ENCODE peak calls at places on chromosome 12, in five cellular contexts. One of them, this sample, is unnamed.
A peak's percentile ranks its signal among the peaks of the same experiment; 100 is the strongest.

GRCh38 chr12:6961695-6962284 is 8.7 kb downstream of the PHB2 start:
- DNase-seq in left lung: peak; percentile 76
- DNase-seq in A549: peak; percentile 85
- DNase-seq in fibroblast of pulmonary artery: peak; percentile 77
- DNase-seq in cardiac fibroblast: peak; percentile 80
- DNase-seq in this sample: peak; percentile 77

GRCh38 chr12:1633459-1633858 is 4.4 kb downstream of the WNT5B start:
- DNase-seq in cardiac fibroblast: no peak
- DNase-seq in A549: no peak
- DNase-seq in left lung: no peak
- DNase-seq in fibroblast of pulmonary artery: no peak
- DNase-seq in this sample: no peak

GRCh38 chr12:98595152-98595988 is 1.9 kb downstream of the SLC25A3 start:
- DNase-seq in cardiac fibroblast: peak; percentile 79
- DNase-seq in A549: peak; percentile 25
- DNase-seq in left lung: no peak
- DNase-seq in fibroblast of pulmonary artery: peak; percentile 75
- DNase-seq in this sample: peak; percentile 70

GRCh38 chr12:108650083-108650482 is 16.4 kb upstream of the SELPLG start:
- DNase-seq in A549: no peak
- DNase-seq in cardiac fibroblast: no peak
- DNase-seq in fibroblast of pulmonary artery: no peak
- DNase-seq in left lung: no peak
- DNase-seq in this sample: no peak

GRCh38 chr12:29148065-29148957 is 767 bp upstream of the FAR2 start:
- DNase-seq in A549: peak; percentile 18
- DNase-seq in cardiac fibroblast: peak; percentile 46
- DNase-seq in left lung: no peak
- DNase-seq in fibroblast of pulmonary artery: peak; percentile 36
- DNase-seq in this sample: peak; percentile 64

GRCh38 chr12:96190403-96191170 is 3.6 kb upstream of the ELK3 start:
- DNase-seq in cardiac fibroblast: peak; percentile 71
- DNase-seq in fibroblast of pulmonary artery: peak; percentile 37
- DNase-seq in A549: no peak
- DNase-seq in left lung: no peak
- DNase-seq in this sample: peak; percentile 81

GRCh38 chr12:94616217-94616729 is 34.1 kb downstream of the TMCC3 start:
- DNase-seq in cardiac fibroblast: no peak
- DNase-seq in fibroblast of pulmonary artery: peak; percentile 13
- DNase-seq in left lung: no peak
- DNase-seq in A549: peak; percentile 65
- DNase-seq in this sample: no peak

GRCh38 chr12:120961604-120962486 is 16.5 kb upstream of the HNF1A start:
- DNase-seq in A549: peak; percentile 46
- DNase-seq in left lung: peak; percentile 47
- DNase-seq in fibroblast of pulmonary artery: no peak
- DNase-seq in cardiac fibroblast: no peak
- DNase-seq in this sample: no peak

GRCh38 chr12:127926004-127926403 is 341.0 kb upstream of the TMEM132C start:
- DNase-seq in left lung: no peak
- DNase-seq in A549: no peak
- DNase-seq in cardiac fibroblast: peak; percentile 1
- DNase-seq in fibroblast of pulmonary artery: peak; percentile 14
- DNase-seq in this sample: peak; percentile 15

GRCh38 chr12:6070472-6071257 is 53.8 kb downstream of the VWF start:
- DNase-seq in A549: no peak
- DNase-seq in fibroblast of pulmonary artery: no peak
- DNase-seq in left lung: no peak
- DNase-seq in cardiac fibroblast: no peak
- DNase-seq in this sample: no peak

GRCh38 chr12:61676520-61676919 is 583.7 kb upstream of the USP15 start:
- DNase-seq in A549: no peak
- DNase-seq in fibroblast of pulmonary artery: no peak
- DNase-seq in left lung: no peak
- DNase-seq in cardiac fibroblast: no peak
- DNase-seq in this sample: no peak

GRCh38 chr12:2998789-2999264 is 39.6 kb downstream of the TEAD4 start:
- DNase-seq in fibroblast of pulmonary artery: peak; percentile 81
- DNase-seq in A549: no peak
- DNase-seq in cardiac fibroblast: peak; percentile 84
- DNase-seq in left lung: no peak
- DNase-seq in this sample: peak; percentile 87

GRCh38 chr12:46101121-46101869 is 110.9 kb upstream of the SCAF11 start:
- DNase-seq in fibroblast of pulmonary artery: no peak
- DNase-seq in left lung: no peak
- DNase-seq in A549: peak; percentile 27
- DNase-seq in cardiac fibroblast: no peak
- DNase-seq in this sample: peak; percentile 18

GRCh38 chr12:12358528-12358927 is 1.6 kb downstream of the BORCS5 start:
- DNase-seq in cardiac fibroblast: no peak
- DNase-seq in left lung: no peak
- DNase-seq in A549: no peak
- DNase-seq in fibroblast of pulmonary artery: no peak
- DNase-seq in this sample: no peak

GRCh38 chr12:14714437-14714836 is 18.0 kb upstream of the GUCY2C start:
- DNase-seq in left lung: no peak
- DNase-seq in fibroblast of pulmonary artery: no peak
- DNase-seq in cardiac fibroblast: no peak
- DNase-seq in A549: no peak
- DNase-seq in this sample: no peak

GRCh38 chr12:56040963-56041578 is 647 bp upstream of the RPS26 start:
- DNase-seq in left lung: no peak
- DNase-seq in fibroblast of pulmonary artery: no peak
- DNase-seq in A549: no peak
- DNase-seq in cardiac fibroblast: no peak
- DNase-seq in this sample: no peak

GRCh38 chr12:113207621-113208040 is 13.6 kb upstream of the TPCN1 start:
- DNase-seq in A549: no peak
- DNase-seq in cardiac fibroblast: no peak
- DNase-seq in left lung: no peak
- DNase-seq in fibroblast of pulmonary artery: no peak
- DNase-seq in this sample: no peak

GRCh38 chr12:131986361-131986760 is 36.6 kb downstream of the EP400 start:
- DNase-seq in fibroblast of pulmonary artery: no peak
- DNase-seq in left lung: no peak
- DNase-seq in A549: no peak
- DNase-seq in cardiac fibroblast: no peak
- DNase-seq in this sample: no peak

GRCh38 chr12:83389237-83389996 is 702.7 kb downstream of the TMTC2 start:
- DNase-seq in left lung: no peak
- DNase-seq in fibroblast of pulmonary artery: no peak
- DNase-seq in A549: no peak
- DNase-seq in cardiac fibroblast: no peak
- DNase-seq in this sample: no peak

GRCh38 chr12:123187637-123188036 is 36.7 kb upstream of the PITPNM2 start:
- DNase-seq in left lung: no peak
- DNase-seq in fibroblast of pulmonary artery: no peak
- DNase-seq in A549: no peak
- DNase-seq in cardiac fibroblast: no peak
- DNase-seq in this sample: no peak

GRCh38 chr12:31506907-31507306 is 84.0 kb downstream of the DENND5B start:
- DNase-seq in left lung: no peak
- DNase-seq in cardiac fibroblast: peak; percentile 73
- DNase-seq in A549: no peak
- DNase-seq in fibroblast of pulmonary artery: peak; percentile 83
- DNase-seq in this sample: no peak

GRCh38 chr12:101670007-101670671 is 27.3 kb upstream of the CHPT1 start:
- DNase-seq in left lung: no peak
- DNase-seq in fibroblast of pulmonary artery: peak; percentile 69
- DNase-seq in A549: peak; percentile 44
- DNase-seq in cardiac fibroblast: peak; percentile 66
- DNase-seq in this sample: peak; percentile 66

GRCh38 chr12:6201199-6201608 is 1.0 kb downstream of the CD9 start:
- DNase-seq in A549: peak; percentile 68
- DNase-seq in left lung: no peak
- DNase-seq in cardiac fibroblast: no peak
- DNase-seq in fibroblast of pulmonary artery: no peak
- DNase-seq in this sample: no peak

GRCh38 chr12:65508281-65509035 is 230.0 kb downstream of the MSRB3 start:
- DNase-seq in A549: no peak
- DNase-seq in fibroblast of pulmonary artery: no peak
- DNase-seq in left lung: no peak
- DNase-seq in cardiac fibroblast: no peak
- DNase-seq in this sample: peak; percentile 19

GRCh38 chr12:2640709-2641108 is 154.1 kb upstream of the FKBP4 start:
- DNase-seq in A549: peak; percentile 72
- DNase-seq in cardiac fibroblast: peak; percentile 94
- DNase-seq in fibroblast of pulmonary artery: peak; percentile 93
- DNase-seq in left lung: peak; percentile 73
- DNase-seq in this sample: peak; percentile 98

GRCh38 chr12:41663487-41664258 is 475.6 kb downstream of the PDZRN4 start:
- DNase-seq in left lung: no peak
- DNase-seq in A549: peak; percentile 18
- DNase-seq in cardiac fibroblast: peak; percentile 6
- DNase-seq in fibroblast of pulmonary artery: peak; percentile 13
- DNase-seq in this sample: peak; percentile 19

GRCh38 chr12:128823916-128824839 is at the start of gene SLC15A4:
- DNase-seq in left lung: peak; percentile 98
- DNase-seq in fibroblast of pulmonary artery: peak; percentile 90
- DNase-seq in A549: peak; percentile 98
- DNase-seq in cardiac fibroblast: peak; percentile 91
- DNase-seq in this sample: peak; percentile 83

GRCh38 chr12:131869871-131870418 is 24.5 kb upstream of the ULK1 start:
- DNase-seq in A549: peak; percentile 89
- DNase-seq in fibroblast of pulmonary artery: peak; percentile 52
- DNase-seq in left lung: no peak
- DNase-seq in cardiac fibroblast: peak; percentile 82
- DNase-seq in this sample: peak; percentile 56

GRCh38 chr12:87766044-87766443 is 263.2 kb downstream of the C12orf50 start:
- DNase-seq in A549: no peak
- DNase-seq in fibroblast of pulmonary artery: no peak
- DNase-seq in cardiac fibroblast: no peak
- DNase-seq in left lung: no peak
- DNase-seq in this sample: no peak

GRCh38 chr12:81596558-81596957 is 162.6 kb downstream of the PPFIA2 start:
- DNase-seq in A549: no peak
- DNase-seq in cardiac fibroblast: no peak
- DNase-seq in fibroblast of pulmonary artery: no peak
- DNase-seq in left lung: no peak
- DNase-seq in this sample: no peak

GRCh38 chr12:75599061-75599460 is 87.7 kb upstream of the KRR1 start:
- DNase-seq in left lung: no peak
- DNase-seq in A549: no peak
- DNase-seq in cardiac fibroblast: peak; percentile 26
- DNase-seq in fibroblast of pulmonary artery: peak; percentile 23
- DNase-seq in this sample: peak; percentile 41

GRCh38 chr12:46131729-46132128 is 137.1 kb downstream of the SLC38A1 start:
- DNase-seq in A549: no peak
- DNase-seq in cardiac fibroblast: peak; percentile 8
- DNase-seq in fibroblast of pulmonary artery: no peak
- DNase-seq in left lung: no peak
- DNase-seq in this sample: peak; percentile 7

GRCh38 chr12:50055831-50056628 is 1.4 kb upstream of the ASIC1 start:
- DNase-seq in cardiac fibroblast: peak; percentile 54
- DNase-seq in A549: peak; percentile 85
- DNase-seq in fibroblast of pulmonary artery: peak; percentile 48
- DNase-seq in left lung: no peak
- DNase-seq in this sample: peak; percentile 54

GRCh38 chr12:50979369-50980052 is 27.2 kb downstream of the HIGD1C start:
- DNase-seq in A549: no peak
- DNase-seq in cardiac fibroblast: no peak
- DNase-seq in fibroblast of pulmonary artery: no peak
- DNase-seq in left lung: no peak
- DNase-seq in this sample: no peak

GRCh38 chr12:124480469-124481256 is 86.7 kb downstream of the NCOR2 start:
- DNase-seq in left lung: no peak
- DNase-seq in cardiac fibroblast: peak; percentile 55
- DNase-seq in fibroblast of pulmonary artery: peak; percentile 69
- DNase-seq in A549: peak; percentile 28
- DNase-seq in this sample: peak; percentile 78

GRCh38 chr12:69476276-69477017 is 6.3 kb downstream of the FRS2 start:
- DNase-seq in cardiac fibroblast: no peak
- DNase-seq in fibroblast of pulmonary artery: no peak
- DNase-seq in left lung: no peak
- DNase-seq in A549: no peak
- DNase-seq in this sample: peak; percentile 50
- H3K4me3 ChIP-seq in cardiac fibroblast: no peak overlapping the region
- H3K4me3 ChIP-seq in fibroblast of pulmonary artery: no peak overlapping the region
- H3K4me3 ChIP-seq in left lung: no peak overlapping the region
- H3K4me3 ChIP-seq in A549: no peak overlapping the region
- H3K4me3 ChIP-seq in this sample: no peak overlapping the region

GRCh38 chr12:25422241-25422640 is 130.8 kb downstream of the LMNTD1 start:
- DNase-seq in left lung: no peak
- DNase-seq in fibroblast of pulmonary artery: no peak
- DNase-seq in cardiac fibroblast: no peak
- DNase-seq in A549: no peak
- DNase-seq in this sample: no peak

GRCh38 chr12:25416516-25416915 is 136.6 kb downstream of the LMNTD1 start:
- DNase-seq in A549: no peak
- DNase-seq in fibroblast of pulmonary artery: peak; percentile 29
- DNase-seq in left lung: no peak
- DNase-seq in cardiac fibroblast: no peak
- DNase-seq in this sample: no peak

GRCh38 chr12:25421651-25422150 is 131.4 kb downstream of the LMNTD1 start:
- DNase-seq in left lung: no peak
- DNase-seq in A549: no peak
- DNase-seq in fibroblast of pulmonary artery: no peak
- DNase-seq in cardiac fibroblast: no peak
- DNase-seq in this sample: peak; percentile 52

GRCh38 chr12:25420116-25420515 is 133.0 kb downstream of the LMNTD1 start:
- DNase-seq in fibroblast of pulmonary artery: no peak
- DNase-seq in left lung: no peak
- DNase-seq in A549: no peak
- DNase-seq in cardiac fibroblast: no peak
- DNase-seq in this sample: no peak

DNA sequence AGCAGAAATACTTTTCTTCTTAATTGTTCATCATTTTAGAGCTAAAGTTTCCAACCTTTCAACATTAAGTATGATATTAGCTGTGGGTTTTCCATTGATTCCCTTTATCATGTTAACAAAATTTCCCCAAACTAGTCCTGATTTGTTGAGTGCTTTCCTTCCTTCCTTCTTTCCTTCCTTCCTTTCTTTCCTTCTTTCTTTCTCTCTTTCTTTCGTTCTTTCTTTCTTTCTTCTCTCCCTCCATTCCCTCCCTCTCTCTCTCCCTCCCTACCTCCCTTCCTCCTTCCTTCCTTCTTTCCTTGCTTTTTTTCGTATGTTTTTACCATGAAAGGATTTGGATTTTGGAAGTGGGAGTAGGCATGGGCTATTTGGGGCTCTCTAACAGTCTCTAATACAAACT is 133.5 kb downstream of the LMNTD1 start:
- DNase-seq in cardiac fibroblast: no peak
- DNase-seq in A549: no peak
- DNase-seq in fibroblast of pulmonary artery: no peak
- DNase-seq in left lung: no peak
- DNase-seq in this sample: no peak
- H3K4me3 ChIP-seq in cardiac fibroblast: no peak overlapping the region
- H3K4me3 ChIP-seq in A549: no peak overlapping the region
- H3K4me3 ChIP-seq in fibroblast of pulmonary artery: no peak overlapping the region
- H3K4me3 ChIP-seq in left lung: no peak overlapping the region
- H3K4me3 ChIP-seq in this sample: no peak overlapping the region

GRCh38 chr12:91182664-91183455 is at the start of gene DCN:
- DNase-seq in left lung: no peak
- DNase-seq in cardiac fibroblast: peak; percentile 70
- DNase-seq in A549: no peak
- DNase-seq in fibroblast of pulmonary artery: peak; percentile 66
- DNase-seq in this sample: peak; percentile 76
- H3K4me3 ChIP-seq in left lung: peak within 1 kb of the TSS; percentile 21
- H3K4me3 ChIP-seq in cardiac fibroblast: peak within 1 kb of the TSS; percentile 39
- H3K4me3 ChIP-seq in A549: no peak within 1 kb of the TSS
- H3K4me3 ChIP-seq in fibroblast of pulmonary artery: peak within 1 kb of the TSS; percentile 72
- H3K4me3 ChIP-seq in this sample: peak within 1 kb of the TSS; percentile 51

GRCh38 chr12:119440961-119441360 is 106.4 kb downstream of the CCDC60 start:
- DNase-seq in A549: no peak
- DNase-seq in cardiac fibroblast: no peak
- DNase-seq in fibroblast of pulmonary artery: no peak
- DNase-seq in left lung: no peak
- DNase-seq in this sample: no peak
- H3K4me3 ChIP-seq in A549: no peak overlapping the region
- H3K4me3 ChIP-seq in cardiac fibroblast: no peak overlapping the region
- H3K4me3 ChIP-seq in fibroblast of pulmonary artery: no peak overlapping the region
- H3K4me3 ChIP-seq in left lung: no peak overlapping the region
- H3K4me3 ChIP-seq in this sample: no peak overlapping the region